ENCODE peak calls at places on chromosome 11, in six cellular contexts. V is H9, R is IMR-90, I is trophoblast cell, G is H1, D is mesenchymal stem cell. O is an unnamed sample.

GRCh38 chr11:2567026-2567671 is 122.3 kb downstream of the KCNQ1 start:
- DNase-seq in I (peak), G (no peak), D (no peak), R (no peak), V (no peak), O (no peak)

GRCh38 chr11:17915500-17916143 is 97.2 kb downstream of the SERGEF start:
- DNase-seq in D (no peak), R (no peak), V (no peak), I (no peak), G (no peak), O (no peak)

GRCh38 chr11:75520688-75521087 is 5.1 kb downstream of the GDPD5 start:
- DNase-seq in V (no peak), D (no peak), I (no peak), G (no peak), R (no peak), O (no peak)

GRCh38 chr11:67072295-67072694 is 15.6 kb downstream of the RHOD start:
- DNase-seq in G (no peak), I (no peak), V (no peak), R (no peak), D (no peak), O (no peak)

GRCh38 chr11:45182902-45183301 is 36.5 kb downstream of the PRDM11 start:
- DNase-seq in R (peak), G (no peak), D (peak), I (no peak), V (peak), O (no peak)

GRCh38 chr11:122202951-122203456 is 87.0 kb upstream of the BLID start:
- DNase-seq in G (peak), R (peak), D (peak), V (peak), I (peak), O (peak)

GRCh38 chr11:65381721-65382035 is 768 bp downstream of the SLC25A45 start:
- DNase-seq in R (no peak), V (no peak), D (peak), I (peak), G (no peak), O (no peak)

GRCh38 chr11:113204280-113204679 is 110.1 kb upstream of the TTC12 start:
- DNase-seq in D (no peak), R (no peak), G (no peak), V (no peak), I (peak), O (no peak)

GRCh38 chr11:18791175-18792065 is at the start of gene PTPN5:
- DNase-seq in R (no peak), D (no peak), G (no peak), V (peak), I (no peak), O (peak)

GRCh38 chr11:45850446-45850845 is 3.2 kb downstream of the CRY2 start:
- DNase-seq in R (peak), V (no peak), I (no peak), D (peak), G (no peak), O (no peak)

GRCh38 chr11:94788396-94788795 is 20.2 kb downstream of the AMOTL1 start:
- DNase-seq in D (peak), I (no peak), R (no peak), G (no peak), V (no peak), O (no peak)
- H3K14ac ChIP-seq in D (no peak), I (no peak), R (peak), G (no peak), V (no peak), O (no peak)

DNA sequence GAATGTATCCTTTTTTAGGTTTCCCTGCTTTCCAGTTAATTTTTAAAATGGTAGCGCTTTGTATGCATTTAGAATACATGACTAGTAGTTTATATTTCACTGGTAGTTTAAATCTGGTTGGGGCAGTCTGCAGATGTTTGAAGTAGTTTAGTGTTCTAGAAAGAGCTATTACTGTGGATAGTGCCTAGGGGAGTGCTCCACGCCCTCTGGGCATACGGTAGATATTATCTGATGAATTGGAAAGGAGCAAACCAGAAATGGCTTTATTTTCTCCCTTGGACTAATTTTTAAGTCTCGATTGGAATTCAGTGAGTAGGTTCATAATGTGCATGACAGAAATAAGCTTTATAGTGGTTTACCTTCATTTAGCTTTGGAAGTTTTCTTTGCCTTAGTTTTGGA is 86.4 kb upstream of the BIRC3 start:
- DNase-seq in D (no peak), G (no peak), V (no peak), R (no peak), I (peak), O (no peak)
- H3K14ac ChIP-seq in D (no peak), G (no peak), V (no peak), R (no peak), I (no peak), O (no peak)

GRCh38 chr11:90779098-90779497 is 556.2 kb upstream of the CHORDC1 start:
- DNase-seq in G (no peak), D (no peak), R (no peak), I (no peak), V (no peak), O (no peak)
- H3K14ac ChIP-seq in G (no peak), D (no peak), R (no peak), I (no peak), V (no peak), O (no peak)

GRCh38 chr11:61751384-61751783 is 1.1 kb upstream of the MYRF start:
- DNase-seq in V (no peak), D (no peak), R (no peak), I (no peak), G (no peak), O (no peak)

GRCh38 chr11:61752925-61753551 is 602 bp downstream of the MYRF start:
- DNase-seq in D (no peak), V (no peak), I (no peak), R (no peak), G (no peak), O (no peak)

GRCh38 chr11:61754534-61755482 is 2.4 kb downstream of the MYRF start:
- DNase-seq in G (no peak), R (peak), D (peak), V (no peak), I (no peak), O (no peak)

GRCh38 chr11:61752117-61752924 is at the start of gene MYRF:
- DNase-seq in R (peak), D (peak), V (peak), G (no peak), I (no peak), O (peak)

DNA sequence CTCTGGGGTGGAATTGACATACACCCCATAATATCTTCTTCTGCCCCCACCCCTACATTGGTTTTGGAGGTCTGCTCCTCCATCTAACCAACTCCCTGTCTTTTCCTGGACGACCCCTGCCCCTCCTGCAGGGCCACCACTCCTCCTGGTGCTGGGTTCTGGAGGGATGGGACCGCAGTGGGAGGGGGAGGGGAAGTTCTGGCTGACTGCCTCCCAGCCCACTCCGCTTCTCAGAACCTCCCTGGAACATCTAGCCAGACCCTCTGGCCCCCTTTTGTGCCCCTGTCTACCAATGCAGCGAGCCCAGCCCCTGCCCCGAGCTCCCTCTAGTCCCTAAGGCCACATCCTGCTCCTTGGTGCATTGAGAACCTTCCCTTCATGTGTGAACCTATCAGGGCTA is 1.2 kb downstream of the MYRF start:
- DNase-seq in V (no peak), D (no peak), R (no peak), I (no peak), G (no peak), O (no peak)
- H3K14ac ChIP-seq in V (no peak), D (no peak), R (no peak), I (peak), G (no peak), O (peak)

GRCh38 chr11:132943737-132944556 is 588.4 kb downstream of the OPCML start:
- DNase-seq in R (no peak), D (no peak), G (no peak), V (peak), I (no peak), O (peak)
- H3K14ac ChIP-seq in R (no peak), D (no peak), G (no peak), V (no peak), I (no peak), O (no peak)

DNA sequence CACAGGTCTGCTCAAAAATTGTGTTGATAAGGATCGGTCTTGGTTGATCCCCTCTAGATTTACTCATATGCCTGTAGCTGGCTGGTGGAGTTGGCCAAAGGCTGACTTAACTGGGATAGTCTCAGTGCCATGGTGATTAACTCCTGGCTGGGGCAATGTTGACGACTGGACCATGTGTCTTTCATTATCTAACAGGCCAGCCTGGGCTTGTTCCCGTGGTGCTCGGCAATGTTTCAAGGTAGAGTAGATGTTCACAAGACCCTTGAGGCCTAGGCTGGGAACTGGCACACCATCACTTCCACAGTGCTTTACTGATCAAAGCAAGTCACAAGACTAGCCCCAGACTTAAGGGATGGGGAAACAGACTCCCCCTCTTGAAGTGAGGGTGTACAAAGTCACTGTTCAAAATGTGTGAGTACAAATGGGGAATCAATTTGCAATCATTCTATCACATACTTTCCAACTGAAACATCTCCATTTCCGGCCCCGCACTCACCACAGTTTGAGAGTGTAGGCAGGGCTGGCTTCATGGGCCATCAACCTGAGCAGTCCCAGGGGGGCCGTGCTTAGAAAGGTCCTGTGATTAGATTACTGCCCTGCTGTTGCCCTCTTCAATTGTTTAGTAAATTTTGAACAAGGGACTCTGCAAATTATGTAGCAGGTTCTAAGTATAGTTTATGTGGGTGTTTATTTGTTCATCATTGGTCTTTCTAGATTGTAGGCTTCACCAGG is 240.8 kb downstream of the NELL1 start:
- DNase-seq in I (no peak), G (no peak), V (no peak), R (no peak), D (no peak), O (no peak)
- H3K14ac ChIP-seq in I (no peak), G (no peak), V (no peak), R (no peak), D (no peak), O (no peak)